ENCODE peak calls at places on chromosomes 16 and 17, in four cellular contexts. One of them, this sample, is unnamed.

GRCh38 chr17:50290074-50290702 is 15.9 kb downstream of the TMEM92 start:
- DNase-seq in tibial nerve: peak; percentile 84
- DNase-seq in CD8-positive, alpha-beta T cell: no peak
- DNase-seq in adrenal gland: peak; percentile 70
- DNase-seq in this sample: no peak

GRCh38 chr17:74779948-74780400 is 3.8 kb upstream of the NAT9 start:
- DNase-seq in tibial nerve: peak; percentile 55
- DNase-seq in CD8-positive, alpha-beta T cell: peak; percentile 21
- DNase-seq in adrenal gland: peak; percentile 47
- DNase-seq in this sample: no peak

GRCh38 chr16:55115506-55115905 is 184.8 kb downstream of the IRX5 start:
- DNase-seq in tibial nerve: no peak
- DNase-seq in CD8-positive, alpha-beta T cell: no peak
- DNase-seq in adrenal gland: no peak
- DNase-seq in this sample: no peak

GRCh38 chr16:48311242-48311641 is 63.9 kb upstream of the ABCC11 start:
- DNase-seq in tibial nerve: no peak
- DNase-seq in CD8-positive, alpha-beta T cell: no peak
- DNase-seq in adrenal gland: no peak
- DNase-seq in this sample: no peak

GRCh38 chr16:17364319-17365210 is 106.2 kb downstream of the XYLT1 start:
- DNase-seq in tibial nerve: peak; percentile 45
- DNase-seq in CD8-positive, alpha-beta T cell: peak; percentile 35
- DNase-seq in adrenal gland: no peak
- DNase-seq in this sample: no peak

GRCh38 chr16:6656760-6657159 is 675.9 kb upstream of the RBFOX1 start:
- DNase-seq in tibial nerve: no peak
- DNase-seq in CD8-positive, alpha-beta T cell: no peak
- DNase-seq in adrenal gland: no peak
- DNase-seq in this sample: no peak

GRCh38 chr16:86874141-86874540 is 295.8 kb downstream of the FOXL1 start:
- DNase-seq in tibial nerve: no peak
- DNase-seq in CD8-positive, alpha-beta T cell: no peak
- DNase-seq in adrenal gland: peak; percentile 27
- DNase-seq in this sample: peak; percentile 16

GRCh38 chr16:88491001-88491559 is 38.0 kb downstream of the ZFPM1 start:
- DNase-seq in tibial nerve: no peak
- DNase-seq in CD8-positive, alpha-beta T cell: no peak
- DNase-seq in adrenal gland: no peak
- DNase-seq in this sample: no peak

GRCh38 chr17:81599719-81600486 is 37.0 kb downstream of the NPLOC4 start:
- DNase-seq in tibial nerve: no peak
- DNase-seq in CD8-positive, alpha-beta T cell: no peak
- DNase-seq in adrenal gland: peak; percentile 51
- DNase-seq in this sample: no peak

GRCh38 chr17:1001640-1002411 is 4.9 kb downstream of the TIMM22 start:
- DNase-seq in tibial nerve: peak; percentile 41
- DNase-seq in CD8-positive, alpha-beta T cell: no peak
- DNase-seq in adrenal gland: peak; percentile 70
- DNase-seq in this sample: peak; percentile 53

GRCh38 chr16:22732315-22732840 is 81.6 kb upstream of the HS3ST2 start:
- DNase-seq in tibial nerve: no peak
- DNase-seq in CD8-positive, alpha-beta T cell: no peak
- DNase-seq in adrenal gland: no peak
- DNase-seq in this sample: no peak

GRCh38 chr16:72850863-72851262 is 197.1 kb downstream of the ZFHX3 start:
- DNase-seq in tibial nerve: no peak
- DNase-seq in CD8-positive, alpha-beta T cell: no peak
- DNase-seq in adrenal gland: no peak
- DNase-seq in this sample: no peak

GRCh38 chr16:67530013-67530939 is 1.6 kb downstream of the RIPOR1 start:
- DNase-seq in tibial nerve: peak; percentile 44
- DNase-seq in CD8-positive, alpha-beta T cell: no peak
- DNase-seq in adrenal gland: peak; percentile 75
- DNase-seq in this sample: no peak

GRCh38 chr16:4175849-4176248 is 59.6 kb upstream of the ADCY9 start:
- DNase-seq in tibial nerve: no peak
- DNase-seq in CD8-positive, alpha-beta T cell: no peak
- DNase-seq in adrenal gland: no peak
- DNase-seq in this sample: no peak

GRCh38 chr17:77131919-77132318 is 8.8 kb upstream of the SEC14L1 start:
- DNase-seq in tibial nerve: no peak
- DNase-seq in CD8-positive, alpha-beta T cell: no peak
- DNase-seq in adrenal gland: peak; percentile 76
- DNase-seq in this sample: peak; percentile 85

GRCh38 chr17:45739786-45740185 is 44.3 kb upstream of the CRHR1 start:
- DNase-seq in tibial nerve: no peak
- DNase-seq in CD8-positive, alpha-beta T cell: no peak
- DNase-seq in adrenal gland: no peak
- DNase-seq in this sample: no peak

GRCh38 chr17:80568246-80568645 is 23.6 kb downstream of the RPTOR start:
- DNase-seq in tibial nerve: no peak
- DNase-seq in CD8-positive, alpha-beta T cell: no peak
- DNase-seq in adrenal gland: no peak
- DNase-seq in this sample: no peak

GRCh38 chr16:89658221-89658879 is 714 bp downstream of the SPATA33 start:
- DNase-seq in tibial nerve: no peak
- DNase-seq in CD8-positive, alpha-beta T cell: no peak
- DNase-seq in adrenal gland: no peak
- DNase-seq in this sample: no peak

GRCh38 chr16:75074920-75075687 is 41.5 kb downstream of the LDHD start:
- DNase-seq in tibial nerve: no peak
- DNase-seq in CD8-positive, alpha-beta T cell: peak; percentile 61
- DNase-seq in adrenal gland: no peak
- DNase-seq in this sample: no peak

GRCh38 chr17:50865060-50865867 is 890 bp downstream of the TOB1 start:
- DNase-seq in tibial nerve: peak; percentile 36
- DNase-seq in CD8-positive, alpha-beta T cell: peak; percentile 37
- DNase-seq in adrenal gland: peak; percentile 66
- DNase-seq in this sample: no peak

GRCh38 chr17:42178817-42179216 is 2.1 kb downstream of the KCNH4 start:
- DNase-seq in tibial nerve: no peak
- DNase-seq in CD8-positive, alpha-beta T cell: no peak
- DNase-seq in adrenal gland: no peak
- DNase-seq in this sample: no peak

GRCh38 chr17:58413684-58414083 is 3.6 kb downstream of the RNF43 start:
- DNase-seq in tibial nerve: no peak
- DNase-seq in CD8-positive, alpha-beta T cell: no peak
- DNase-seq in adrenal gland: no peak
- DNase-seq in this sample: no peak

GRCh38 chr17:77125432-77125901 is 15.3 kb upstream of the SEC14L1 start:
- DNase-seq in tibial nerve: no peak
- DNase-seq in CD8-positive, alpha-beta T cell: no peak
- DNase-seq in adrenal gland: no peak
- DNase-seq in this sample: peak; percentile 94

GRCh38 chr16:81610144-81610842 is 165.7 kb downstream of the CMIP start:
- DNase-seq in tibial nerve: peak; percentile 55
- DNase-seq in CD8-positive, alpha-beta T cell: no peak
- DNase-seq in adrenal gland: peak; percentile 87
- DNase-seq in this sample: no peak

GRCh38 chr16:30122621-30123160 is 329 bp downstream of the MAPK3 start:
- DNase-seq in tibial nerve: no peak
- DNase-seq in CD8-positive, alpha-beta T cell: no peak
- DNase-seq in adrenal gland: no peak
- DNase-seq in this sample: no peak

GRCh38 chr17:73625975-73626706 is 18.1 kb downstream of the SDK2 start:
- DNase-seq in tibial nerve: no peak
- DNase-seq in CD8-positive, alpha-beta T cell: no peak
- DNase-seq in adrenal gland: no peak
- DNase-seq in this sample: no peak

GRCh38 chr17:910503-911194 is 68.9 kb downstream of the NXN start:
- DNase-seq in tibial nerve: no peak
- DNase-seq in CD8-positive, alpha-beta T cell: no peak
- DNase-seq in adrenal gland: no peak
- DNase-seq in this sample: no peak

GRCh38 chr17:19646788-19647696 is 1.5 kb upstream of the ALDH3A2 start:
- DNase-seq in tibial nerve: no peak
- DNase-seq in CD8-positive, alpha-beta T cell: no peak
- DNase-seq in adrenal gland: peak; percentile 75
- DNase-seq in this sample: no peak

GRCh38 chr17:82120148-82120547 is 22.1 kb upstream of the FASN start:
- DNase-seq in tibial nerve: no peak
- DNase-seq in CD8-positive, alpha-beta T cell: no peak
- DNase-seq in adrenal gland: no peak
- DNase-seq in this sample: no peak

GRCh38 chr17:27471321-27472269 is 15.3 kb downstream of the KSR1 start:
- DNase-seq in tibial nerve: no peak
- DNase-seq in CD8-positive, alpha-beta T cell: no peak
- DNase-seq in adrenal gland: no peak
- DNase-seq in this sample: no peak

GRCh38 chr17:1413281-1413791 is 13.3 kb upstream of the YWHAE start:
- DNase-seq in tibial nerve: peak; percentile 27
- DNase-seq in CD8-positive, alpha-beta T cell: no peak
- DNase-seq in adrenal gland: peak; percentile 83
- DNase-seq in this sample: peak; percentile 69

GRCh38 chr17:64003526-64004121 is 5.5 kb downstream of the PRR29 start:
- DNase-seq in tibial nerve: no peak
- DNase-seq in CD8-positive, alpha-beta T cell: no peak
- DNase-seq in adrenal gland: peak; percentile 13
- DNase-seq in this sample: peak; percentile 55

GRCh38 chr16:69346683-69347082 is 4.9 kb downstream of the TMED6 start:
- DNase-seq in tibial nerve: no peak
- DNase-seq in CD8-positive, alpha-beta T cell: no peak
- DNase-seq in adrenal gland: no peak
- DNase-seq in this sample: no peak

GRCh38 chr17:72995008-72995656 is 97.4 kb downstream of the SLC39A11 start:
- DNase-seq in tibial nerve: no peak
- DNase-seq in CD8-positive, alpha-beta T cell: no peak
- DNase-seq in adrenal gland: no peak
- DNase-seq in this sample: no peak

GRCh38 chr17:62703776-62704380 is 76.4 kb downstream of the MRC2 start:
- DNase-seq in tibial nerve: peak; percentile 38
- DNase-seq in CD8-positive, alpha-beta T cell: peak; percentile 34
- DNase-seq in adrenal gland: peak; percentile 68
- DNase-seq in this sample: peak; percentile 81

GRCh38 chr16:85835227-85835751 is 35.8 kb downstream of the COX4I1 start:
- DNase-seq in tibial nerve: no peak
- DNase-seq in CD8-positive, alpha-beta T cell: no peak
- DNase-seq in adrenal gland: no peak
- DNase-seq in this sample: no peak

GRCh38 chr16:85832578-85833539 is 33.4 kb downstream of the COX4I1 start:
- DNase-seq in tibial nerve: no peak
- DNase-seq in CD8-positive, alpha-beta T cell: no peak
- DNase-seq in adrenal gland: no peak
- DNase-seq in this sample: no peak

GRCh38 chr16:85834741-85835140 is 35.2 kb downstream of the COX4I1 start:
- DNase-seq in tibial nerve: no peak
- DNase-seq in CD8-positive, alpha-beta T cell: no peak
- DNase-seq in adrenal gland: no peak
- DNase-seq in this sample: no peak

GRCh38 chr16:85835956-85836705 is 36.6 kb downstream of the COX4I1 start:
- DNase-seq in tibial nerve: no peak
- DNase-seq in CD8-positive, alpha-beta T cell: no peak
- DNase-seq in adrenal gland: no peak
- DNase-seq in this sample: no peak

DNA sequence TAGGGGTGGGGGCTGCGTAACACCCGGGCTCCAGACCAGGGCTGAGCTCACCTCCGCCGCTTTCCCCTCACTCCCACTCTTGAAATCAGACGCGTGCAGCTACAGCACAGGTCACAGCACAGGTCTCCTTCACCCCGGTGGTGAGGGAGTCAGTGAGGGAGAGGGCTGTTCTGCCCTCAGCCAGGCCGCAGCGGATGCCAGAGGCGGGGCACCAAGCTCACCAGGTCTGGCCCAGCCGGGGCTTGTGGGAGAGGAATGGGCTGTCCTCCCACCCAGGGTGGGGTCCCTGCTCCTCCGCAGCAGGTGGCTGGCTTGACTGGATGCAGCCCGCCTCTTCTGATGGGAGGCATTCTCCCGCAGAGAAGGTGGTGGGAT is 34.0 kb downstream of the COX4I1 start:
- DNase-seq in tibial nerve: no peak
- DNase-seq in CD8-positive, alpha-beta T cell: no peak
- DNase-seq in adrenal gland: no peak
- DNase-seq in this sample: no peak
- H3K4me1 ChIP-seq in tibial nerve: no peaks in the 10 kb centered on the region
- H3K4me1 ChIP-seq in CD8-positive, alpha-beta T cell: peaks cover 13% of the 10 kb centered on the region
- H3K4me1 ChIP-seq in adrenal gland: no peaks in the 10 kb centered on the region
- H3K4me1 ChIP-seq in this sample: no peaks in the 10 kb centered on the region

DNA sequence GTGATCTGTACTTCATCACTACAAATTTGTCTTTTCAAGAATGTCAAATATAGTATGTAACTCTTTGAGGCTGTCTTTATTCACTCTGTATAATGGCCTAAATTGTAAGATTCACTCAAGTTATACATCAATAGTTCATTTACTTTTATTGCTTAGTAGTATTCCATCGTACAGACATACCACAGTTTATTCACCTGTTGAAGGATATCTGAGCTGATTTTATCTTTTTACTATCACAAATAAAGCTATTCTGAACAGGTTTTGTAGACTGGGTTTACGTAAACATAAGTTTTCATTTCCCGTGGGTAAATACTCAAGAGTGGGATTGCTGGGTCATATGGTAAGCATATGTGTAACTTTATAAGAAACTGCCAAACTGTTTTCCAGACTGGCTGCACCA is 18.6 kb downstream of the PSMD12 start:
- DNase-seq in tibial nerve: no peak
- DNase-seq in CD8-positive, alpha-beta T cell: no peak
- DNase-seq in adrenal gland: no peak
- DNase-seq in this sample: no peak
- H3K27ac ChIP-seq in tibial nerve: no peak overlapping the region
- H3K27ac ChIP-seq in CD8-positive, alpha-beta T cell: no peak overlapping the region
- H3K27ac ChIP-seq in adrenal gland: no peak overlapping the region
- H3K27ac ChIP-seq in this sample: no peak overlapping the region

GRCh38 chr16:9681556-9681955 is 500.7 kb downstream of the GRIN2A start:
- DNase-seq in tibial nerve: no peak
- DNase-seq in CD8-positive, alpha-beta T cell: no peak
- DNase-seq in adrenal gland: no peak
- DNase-seq in this sample: no peak

GRCh38 chr16:9682320-9682719 is 499.9 kb downstream of the GRIN2A start:
- DNase-seq in tibial nerve: no peak
- DNase-seq in CD8-positive, alpha-beta T cell: no peak
- DNase-seq in adrenal gland: no peak
- DNase-seq in this sample: no peak

GRCh38 chr16:9680021-9680655 is 502.1 kb downstream of the GRIN2A start:
- DNase-seq in tibial nerve: no peak
- DNase-seq in CD8-positive, alpha-beta T cell: no peak
- DNase-seq in adrenal gland: no peak
- DNase-seq in this sample: no peak

GRCh38 chr16:9680968-9681367 is 501.3 kb downstream of the GRIN2A start:
- DNase-seq in tibial nerve: no peak
- DNase-seq in CD8-positive, alpha-beta T cell: no peak
- DNase-seq in adrenal gland: no peak
- DNase-seq in this sample: no peak

GRCh38 chr16:9683677-9684076 is 498.6 kb downstream of the GRIN2A start:
- DNase-seq in tibial nerve: no peak
- DNase-seq in CD8-positive, alpha-beta T cell: no peak
- DNase-seq in adrenal gland: no peak
- DNase-seq in this sample: no peak
- TF ChIP-seq CTCF in tibial nerve: no peak
- TF ChIP-seq CTCF in CD8-positive, alpha-beta T cell: no peak
- TF ChIP-seq CTCF in adrenal gland: no peak
- TF ChIP-seq CTCF in this sample: no peak

GRCh38 chr16:2077696-2078095 is 29.9 kb downstream of the TSC2 start:
- DNase-seq in tibial nerve: no peak
- DNase-seq in CD8-positive, alpha-beta T cell: no peak
- DNase-seq in adrenal gland: no peak
- DNase-seq in this sample: no peak
- H3K4me1 ChIP-seq in tibial nerve: no peaks in the 10 kb centered on the region
- H3K4me1 ChIP-seq in CD8-positive, alpha-beta T cell: no peaks in the 10 kb centered on the region
- H3K4me1 ChIP-seq in adrenal gland: peaks cover 13% of the 10 kb centered on the region
- H3K4me1 ChIP-seq in this sample: peaks cover 6% of the 10 kb centered on the region